ENCODE peak calls at places on chromosomes 11 and 22, in seven cellular contexts. One of them, this sample, is unnamed. For H3K79me1, the result is how much of the 10 kb centered on the place peaks cover.

GRCh38 chr11:43944761-43945311 is 2.4 kb downstream of the C11orf96 start:
- DNase-seq in neuronal stem cell: no peak
- DNase-seq in IMR-90: peak
- DNase-seq in mesendoderm: peak
- DNase-seq in mesenchymal stem cell: peak
- DNase-seq in H9: peak
- DNase-seq in H1: peak
- DNase-seq in this sample: peak

GRCh38 chr11:35722641-35723040 is 60.1 kb downstream of the TRIM44 start:
- DNase-seq in neuronal stem cell: no peak
- DNase-seq in IMR-90: no peak
- DNase-seq in mesendoderm: peak
- DNase-seq in mesenchymal stem cell: no peak
- DNase-seq in H9: no peak
- DNase-seq in H1: no peak
- DNase-seq in this sample: peak

GRCh38 chr11:134272381-134273316 is 3.5 kb upstream of the GLB1L3 start:
- DNase-seq in neuronal stem cell: no peak
- DNase-seq in IMR-90: peak
- DNase-seq in mesendoderm: peak
- DNase-seq in mesenchymal stem cell: peak
- DNase-seq in H9: peak
- DNase-seq in H1: peak
- DNase-seq in this sample: peak

GRCh38 chr11:93929407-93929806 is 79.0 kb upstream of the VSTM5 start:
- DNase-seq in neuronal stem cell: no peak
- DNase-seq in IMR-90: no peak
- DNase-seq in mesendoderm: no peak
- DNase-seq in mesenchymal stem cell: no peak
- DNase-seq in H9: no peak
- DNase-seq in H1: no peak
- DNase-seq in this sample: no peak

GRCh38 chr11:134223066-134223465 is 701 bp downstream of the NCAPD3 start:
- DNase-seq in neuronal stem cell: no peak
- DNase-seq in IMR-90: no peak
- DNase-seq in mesendoderm: no peak
- DNase-seq in mesenchymal stem cell: no peak
- DNase-seq in H9: no peak
- DNase-seq in H1: no peak
- DNase-seq in this sample: peak

GRCh38 chr11:47565340-47566165 is at the start of gene PTPMT1:
- DNase-seq in neuronal stem cell: no peak
- DNase-seq in IMR-90: peak
- DNase-seq in mesendoderm: peak
- DNase-seq in mesenchymal stem cell: peak
- DNase-seq in H9: peak
- DNase-seq in H1: peak
- DNase-seq in this sample: peak

GRCh38 chr11:9664276-9665171 is 647 bp downstream of the SWAP70 start:
- DNase-seq in neuronal stem cell: no peak
- DNase-seq in IMR-90: peak
- DNase-seq in mesendoderm: peak
- DNase-seq in mesenchymal stem cell: peak
- DNase-seq in H9: peak
- DNase-seq in H1: no peak
- DNase-seq in this sample: peak

GRCh38 chr22:38756631-38757463 is 1.0 kb upstream of the SUN2 start:
- DNase-seq in neuronal stem cell: no peak
- DNase-seq in IMR-90: no peak
- DNase-seq in mesendoderm: no peak
- DNase-seq in mesenchymal stem cell: no peak
- DNase-seq in H9: no peak
- DNase-seq in H1: no peak
- DNase-seq in this sample: peak

GRCh38 chr11:72758690-72759389 is 6.6 kb upstream of the ARAP1 start:
- DNase-seq in neuronal stem cell: no peak
- DNase-seq in IMR-90: peak
- DNase-seq in mesendoderm: no peak
- DNase-seq in mesenchymal stem cell: peak
- DNase-seq in H9: no peak
- DNase-seq in H1: no peak
- DNase-seq in this sample: peak

GRCh38 chr11:25928076-25928475 is 403.9 kb upstream of the ANO3 start:
- DNase-seq in neuronal stem cell: no peak
- DNase-seq in IMR-90: no peak
- DNase-seq in mesendoderm: no peak
- DNase-seq in mesenchymal stem cell: peak
- DNase-seq in H9: no peak
- DNase-seq in H1: no peak
- DNase-seq in this sample: no peak

GRCh38 chr22:37209140-37209845 is 3.0 kb downstream of the SSTR3 start:
- DNase-seq in neuronal stem cell: no peak
- DNase-seq in IMR-90: no peak
- DNase-seq in mesendoderm: no peak
- DNase-seq in mesenchymal stem cell: no peak
- DNase-seq in H9: no peak
- DNase-seq in H1: no peak
- DNase-seq in this sample: no peak

GRCh38 chr11:7353100-7353499 is 101.4 kb downstream of the SYT9 start:
- DNase-seq in neuronal stem cell: no peak
- DNase-seq in IMR-90: no peak
- DNase-seq in mesendoderm: peak
- DNase-seq in mesenchymal stem cell: peak
- DNase-seq in H9: peak
- DNase-seq in H1: peak
- DNase-seq in this sample: peak

GRCh38 chr22:44127353-44127752 is 53.4 kb upstream of the PARVG start:
- DNase-seq in neuronal stem cell: no peak
- DNase-seq in IMR-90: no peak
- DNase-seq in mesendoderm: no peak
- DNase-seq in mesenchymal stem cell: no peak
- DNase-seq in H9: no peak
- DNase-seq in H1: no peak
- DNase-seq in this sample: no peak

GRCh38 chr11:104033561-104033960 is 2.9 kb upstream of the DDI1 start:
- DNase-seq in neuronal stem cell: no peak
- DNase-seq in IMR-90: peak
- DNase-seq in mesendoderm: no peak
- DNase-seq in mesenchymal stem cell: peak
- DNase-seq in H9: no peak
- DNase-seq in H1: no peak
- DNase-seq in this sample: no peak

GRCh38 chr11:67010296-67010905 is 12.5 kb upstream of the SYT12 start:
- DNase-seq in neuronal stem cell: no peak
- DNase-seq in IMR-90: no peak
- DNase-seq in mesendoderm: no peak
- DNase-seq in mesenchymal stem cell: no peak
- DNase-seq in H9: no peak
- DNase-seq in H1: no peak
- DNase-seq in this sample: no peak

GRCh38 chr11:46725338-46726205 is 6.6 kb downstream of the F2 start:
- DNase-seq in neuronal stem cell: no peak
- DNase-seq in IMR-90: no peak
- DNase-seq in mesendoderm: peak
- DNase-seq in mesenchymal stem cell: no peak
- DNase-seq in H9: no peak
- DNase-seq in H1: no peak
- DNase-seq in this sample: no peak

GRCh38 chr11:82494988-82495432 is 238.7 kb downstream of the FAM181B start:
- DNase-seq in neuronal stem cell: no peak
- DNase-seq in IMR-90: no peak
- DNase-seq in mesendoderm: peak
- DNase-seq in mesenchymal stem cell: peak
- DNase-seq in H9: peak
- DNase-seq in H1: peak
- DNase-seq in this sample: no peak

GRCh38 chr22:46803936-46804335 is 41.5 kb downstream of the TBC1D22A start:
- DNase-seq in neuronal stem cell: no peak
- DNase-seq in IMR-90: no peak
- DNase-seq in mesendoderm: no peak
- DNase-seq in mesenchymal stem cell: no peak
- DNase-seq in H9: no peak
- DNase-seq in H1: no peak
- DNase-seq in this sample: no peak

GRCh38 chr11:63866211-63866610 is 27.3 kb downstream of the MARK2 start:
- DNase-seq in neuronal stem cell: no peak
- DNase-seq in IMR-90: peak
- DNase-seq in mesendoderm: no peak
- DNase-seq in mesenchymal stem cell: peak
- DNase-seq in H9: no peak
- DNase-seq in H1: no peak
- DNase-seq in this sample: no peak
- H3K79me1 ChIP-seq in neuronal stem cell: under half
- H3K79me1 ChIP-seq in IMR-90: half or more
- H3K79me1 ChIP-seq in mesendoderm: under half
- H3K79me1 ChIP-seq in mesenchymal stem cell: under half
- H3K79me1 ChIP-seq in H9: under half
- H3K79me1 ChIP-seq in H1: under half
- H3K79me1 ChIP-seq in this sample: under half

GRCh38 chr11:126336646-126337045 is 18.8 kb upstream of the ST3GAL4 start:
- DNase-seq in neuronal stem cell: no peak
- DNase-seq in IMR-90: no peak
- DNase-seq in mesendoderm: peak
- DNase-seq in mesenchymal stem cell: no peak
- DNase-seq in H9: peak
- DNase-seq in H1: no peak
- DNase-seq in this sample: no peak
- H3K79me1 ChIP-seq in neuronal stem cell: under half
- H3K79me1 ChIP-seq in IMR-90: under half
- H3K79me1 ChIP-seq in mesendoderm: under half
- H3K79me1 ChIP-seq in mesenchymal stem cell: under half
- H3K79me1 ChIP-seq in H9: under half
- H3K79me1 ChIP-seq in H1: under half
- H3K79me1 ChIP-seq in this sample: under half

DNA sequence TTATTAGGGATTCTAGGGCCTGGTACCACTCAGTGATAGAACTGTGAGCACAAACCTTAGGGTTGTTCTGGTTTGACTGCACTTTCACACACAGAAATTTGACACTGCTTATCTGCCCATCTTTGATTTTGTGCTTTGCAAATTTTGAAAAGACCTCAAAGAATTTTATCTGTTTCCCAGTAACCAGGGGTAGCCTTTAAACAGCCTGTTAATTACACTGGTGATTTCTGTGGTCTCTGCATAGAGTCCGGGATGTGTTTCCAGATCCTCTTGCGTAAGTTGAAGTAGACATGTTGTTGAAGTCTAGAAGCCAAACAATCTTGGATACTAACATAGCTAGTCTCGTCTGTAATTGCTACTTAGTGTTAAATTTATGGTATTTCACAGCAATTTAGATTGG is 75.3 kb downstream of the C22orf31 start:
- DNase-seq in neuronal stem cell: no peak
- DNase-seq in IMR-90: no peak
- DNase-seq in mesendoderm: peak
- DNase-seq in mesenchymal stem cell: peak
- DNase-seq in H9: no peak
- DNase-seq in H1: no peak
- DNase-seq in this sample: peak
- H3K79me1 ChIP-seq in neuronal stem cell: under half
- H3K79me1 ChIP-seq in IMR-90: under half
- H3K79me1 ChIP-seq in mesendoderm: under half
- H3K79me1 ChIP-seq in mesenchymal stem cell: under half
- H3K79me1 ChIP-seq in H9: under half
- H3K79me1 ChIP-seq in H1: under half
- H3K79me1 ChIP-seq in this sample: under half

GRCh38 chr11:118537409-118537980 is 6.5 kb downstream of the TMEM25 start:
- DNase-seq in neuronal stem cell: no peak
- DNase-seq in IMR-90: no peak
- DNase-seq in mesendoderm: no peak
- DNase-seq in mesenchymal stem cell: no peak
- DNase-seq in H9: no peak
- DNase-seq in H1: no peak
- DNase-seq in this sample: no peak
- H3K79me1 ChIP-seq in neuronal stem cell: under half
- H3K79me1 ChIP-seq in IMR-90: under half
- H3K79me1 ChIP-seq in mesendoderm: under half
- H3K79me1 ChIP-seq in mesenchymal stem cell: under half
- H3K79me1 ChIP-seq in H9: under half
- H3K79me1 ChIP-seq in H1: under half
- H3K79me1 ChIP-seq in this sample: under half

GRCh38 chr22:25775501-25775900 is 33.5 kb downstream of the MYO18B start:
- DNase-seq in neuronal stem cell: peak
- DNase-seq in IMR-90: peak
- DNase-seq in mesendoderm: peak
- DNase-seq in mesenchymal stem cell: peak
- DNase-seq in H9: peak
- DNase-seq in H1: peak
- DNase-seq in this sample: no peak

GRCh38 chr22:25779890-25780289 is 37.9 kb downstream of the MYO18B start:
- DNase-seq in neuronal stem cell: no peak
- DNase-seq in IMR-90: no peak
- DNase-seq in mesendoderm: no peak
- DNase-seq in mesenchymal stem cell: no peak
- DNase-seq in H9: no peak
- DNase-seq in H1: no peak
- DNase-seq in this sample: no peak

GRCh38 chr22:25779426-25779825 is 37.4 kb downstream of the MYO18B start:
- DNase-seq in neuronal stem cell: no peak
- DNase-seq in IMR-90: no peak
- DNase-seq in mesendoderm: no peak
- DNase-seq in mesenchymal stem cell: no peak
- DNase-seq in H9: no peak
- DNase-seq in H1: no peak
- DNase-seq in this sample: no peak

GRCh38 chr22:25777870-25778269 is 35.9 kb downstream of the MYO18B start:
- DNase-seq in neuronal stem cell: no peak
- DNase-seq in IMR-90: peak
- DNase-seq in mesendoderm: no peak
- DNase-seq in mesenchymal stem cell: peak
- DNase-seq in H9: no peak
- DNase-seq in H1: no peak
- DNase-seq in this sample: peak

DNA sequence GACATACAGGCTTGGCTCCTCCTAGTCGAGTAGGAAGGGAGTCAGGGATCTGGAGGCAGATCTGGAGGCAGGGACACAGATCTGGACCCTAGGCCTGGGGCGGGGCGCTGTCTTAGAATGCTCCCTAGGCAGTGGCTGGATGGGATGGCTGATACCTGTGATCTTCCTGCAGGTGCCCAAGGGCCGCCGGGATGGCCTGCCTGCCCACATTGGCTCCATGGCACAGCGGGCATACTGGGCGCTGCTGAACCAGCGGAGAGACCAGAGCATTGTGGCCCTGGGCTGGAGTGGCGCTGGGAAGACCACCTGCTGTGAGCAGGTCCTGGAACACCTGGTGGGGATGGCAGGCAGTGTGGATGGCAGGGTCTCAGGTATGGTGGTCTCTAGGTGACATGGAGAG is 35.4 kb downstream of the MYO18B start:
- DNase-seq in neuronal stem cell: no peak
- DNase-seq in IMR-90: no peak
- DNase-seq in mesendoderm: no peak
- DNase-seq in mesenchymal stem cell: no peak
- DNase-seq in H9: no peak
- DNase-seq in H1: no peak
- DNase-seq in this sample: no peak
- H3K79me1 ChIP-seq in neuronal stem cell: under half
- H3K79me1 ChIP-seq in IMR-90: under half
- H3K79me1 ChIP-seq in mesendoderm: under half
- H3K79me1 ChIP-seq in mesenchymal stem cell: under half
- H3K79me1 ChIP-seq in H9: under half
- H3K79me1 ChIP-seq in H1: under half
- H3K79me1 ChIP-seq in this sample: under half

This sample was measured in trophoblast cell.